ENCODE peak calls at places on chromosome 14, in six cellular contexts. L, B, H, G, A and I are unnamed samples.

GRCh38 chr14:104865069-104865630 is at the start of gene CEP170B:
- DNase-seq in A (no peak), L (no peak), B (peak; percentile 85), G (no peak), H (peak; percentile 87), I (peak; percentile 71)

GRCh38 chr14:26621807-26622560 is 24.2 kb upstream of the NOVA1 start:
- DNase-seq in A (no peak), H (no peak), L (no peak), B (no peak), G (no peak), I (no peak)

GRCh38 chr14:68816183-68816942 is 23.5 kb upstream of the ZFP36L1 start:
- DNase-seq in B (peak; percentile 91), A (no peak), L (peak; percentile 63), G (peak; percentile 99), H (peak; percentile 93), I (peak; percentile 92)

GRCh38 chr14:30559638-30560071 is 697 bp downstream of the G2E3 start:
- DNase-seq in A (no peak), H (peak; percentile 7), G (no peak), L (peak; percentile 64), B (peak; percentile 15), I (no peak)

GRCh38 chr14:100586153-100586519 is 1.1 kb downstream of the BEGAIN start:
- DNase-seq in G (no peak), B (no peak), L (no peak), A (no peak), H (no peak), I (no peak)

GRCh38 chr14:91256661-91257060 is 12.2 kb upstream of the GPR68 start:
- DNase-seq in A (no peak), B (no peak), H (no peak), G (no peak), L (no peak), I (no peak)

GRCh38 chr14:82778008-82778407 is 1244.4 kb upstream of the SEL1L start:
- DNase-seq in A (no peak), G (no peak), B (no peak), H (no peak), L (no peak), I (no peak)

GRCh38 chr14:100907240-100907639 is 3.7 kb upstream of the RTL1 start:
- DNase-seq in B (no peak), L (no peak), H (no peak), A (no peak), G (no peak), I (no peak)

GRCh38 chr14:50839048-50839447 is 8.1 kb upstream of the NIN start:
- DNase-seq in L (peak; percentile 87), G (no peak), A (no peak), H (no peak), B (no peak), I (no peak)

GRCh38 chr14:89477391-89477790 is 60.4 kb upstream of the FOXN3 start:
- DNase-seq in H (no peak), G (no peak), L (no peak), A (no peak), B (no peak), I (no peak)

GRCh38 chr14:56810850-56811595 is 744 bp upstream of the OTX2 start:
- DNase-seq in B (no peak), H (no peak), G (peak; percentile 63), L (no peak), A (no peak), I (no peak)

GRCh38 chr14:91228112-91229004 is 16.1 kb downstream of the GPR68 start:
- DNase-seq in B (peak; percentile 48), G (peak; percentile 70), L (no peak), A (peak; percentile 86), H (peak; percentile 58), I (peak; percentile 75)

GRCh38 chr14:24241829-24242443 is 487 bp downstream of the TINF2 start:
- DNase-seq in A (no peak), B (peak; percentile 95), H (peak; percentile 95), G (peak; percentile 94), L (peak; percentile 97), I (peak; percentile 98)

GRCh38 chr14:105475916-105476845 is 1.6 kb downstream of the CRIP2 start:
- DNase-seq in B (no peak), H (no peak), A (no peak), L (peak; percentile 57), G (no peak), I (no peak)

GRCh38 chr14:45793081-45793480 is 540.1 kb upstream of the MIS18BP1 start:
- DNase-seq in A (no peak), G (no peak), B (no peak), L (peak; percentile 55), H (no peak), I (no peak)

GRCh38 chr14:80906946-80907345 is 34.6 kb downstream of the CEP128 start:
- DNase-seq in A (no peak), B (no peak), G (no peak), L (no peak), H (no peak), I (no peak)

GRCh38 chr14:58077621-58078020 is 74.4 kb downstream of the ARMH4 start:
- DNase-seq in H (no peak), B (no peak), L (no peak), A (no peak), G (no peak), I (no peak)

GRCh38 chr14:64646103-64646502 is 58.1 kb upstream of the PLEKHG3 start:
- DNase-seq in A (no peak), B (no peak), H (no peak), L (no peak), G (no peak), I (no peak)

GRCh38 chr14:52185178-52185577 is 82.3 kb upstream of the PTGDR start:
- DNase-seq in A (no peak), H (no peak), L (no peak), G (no peak), B (no peak), I (no peak)

GRCh38 chr14:79540394-79540793 is 670.9 kb downstream of the DIO2 start:
- DNase-seq in L (no peak), G (no peak), A (no peak), H (no peak), B (no peak), I (no peak)

GRCh38 chr14:80127466-80127865 is 83.8 kb downstream of the DIO2 start:
- DNase-seq in G (no peak), L (no peak), B (no peak), H (no peak), A (no peak), I (no peak)

GRCh38 chr14:25090716-25091454 is 40.9 kb upstream of the STXBP6 start:
- DNase-seq in H (no peak), G (no peak), B (no peak), A (no peak), L (no peak), I (no peak)

GRCh38 chr14:80055912-80056801 is 155.1 kb downstream of the DIO2 start:
- DNase-seq in G (peak; percentile 58), B (peak; percentile 2), A (no peak), L (peak; percentile 16), H (no peak), I (no peak)

GRCh38 chr14:103699261-103699661 is 16.0 kb downstream of the XRCC3 start:
- DNase-seq in A (no peak), L (no peak), G (no peak), B (no peak), H (no peak), I (no peak)

GRCh38 chr14:103699901-103700752 is 15.1 kb downstream of the XRCC3 start:
- DNase-seq in L (no peak), H (no peak), B (no peak), G (no peak), A (no peak), I (no peak)

GRCh38 chr14:103697196-103697595 is 18.1 kb downstream of the XRCC3 start:
- DNase-seq in B (no peak), L (no peak), H (no peak), G (no peak), A (no peak), I (no peak)

GRCh38 chr14:103697601-103698379 is 17.5 kb downstream of the XRCC3 start:
- DNase-seq in G (no peak), B (no peak), H (no peak), L (no peak), A (no peak), I (no peak)

GRCh38 chr14:103698380-103699260 is 16.6 kb downstream of the XRCC3 start:
- DNase-seq in G (no peak), B (no peak), L (no peak), H (no peak), A (no peak), I (no peak)
- TF ChIP-seq POLR2A in G (peak; percentile 55), B (no peak), L (no peak), H (peak; percentile 41), A (peak; percentile 70), I (peak; percentile 16)

DNA sequence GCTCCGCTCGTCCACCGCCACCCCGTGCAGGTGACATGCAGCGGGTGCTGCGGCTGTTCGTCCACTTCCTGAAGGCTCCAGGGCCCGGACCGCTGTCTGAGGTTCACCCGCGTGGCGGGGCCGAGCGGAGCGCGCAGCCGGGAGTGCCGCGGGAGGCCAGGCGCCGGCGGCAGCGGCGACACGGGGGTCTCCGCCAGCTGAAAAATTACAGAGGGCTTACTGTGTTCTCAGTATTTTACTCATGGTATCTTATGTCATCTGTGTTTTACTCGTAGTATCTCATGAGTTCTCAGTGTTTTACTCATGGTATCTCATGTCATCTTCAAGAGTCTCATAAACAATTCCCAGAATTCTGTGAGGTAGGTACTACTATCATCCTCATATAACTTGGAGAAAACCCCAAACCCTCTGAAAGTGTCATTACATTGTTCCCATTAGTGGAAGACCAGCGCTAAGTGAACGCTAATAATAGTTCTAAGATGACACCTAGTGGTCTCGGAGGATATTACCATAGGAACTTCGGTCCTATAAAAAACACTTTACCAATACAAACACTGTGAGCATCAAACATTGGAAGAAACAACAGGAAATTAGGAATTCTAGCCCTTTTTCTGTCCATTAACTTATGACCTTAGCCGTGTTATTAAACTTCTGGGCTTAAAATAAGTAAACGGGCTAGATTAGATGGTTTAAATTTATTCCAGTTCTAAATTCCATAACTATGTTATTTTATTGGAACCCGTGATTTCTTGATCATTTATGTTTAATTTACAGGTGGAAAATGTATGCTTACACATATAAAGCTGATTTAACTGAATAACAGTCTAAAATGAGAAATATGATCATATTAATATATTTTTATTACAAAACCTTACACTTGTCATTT is 32.4 kb downstream of the AK7 start:
- DNase-seq in B (peak; percentile 32), A (peak; percentile 45), L (peak; percentile 71), H (peak; percentile 28), G (no peak), I (peak; percentile 17)
- TF ChIP-seq POLR2AphosphoS5 in B (no peak), A (no peak), L (no peak), H (no peak), G (no peak), I (no peak)

GRCh38 chr14:70904376-70904775 is 2.9 kb upstream of the PCNX1 start:
- DNase-seq in A (no peak), H (no peak), B (no peak), L (no peak), G (no peak), I (no peak)
- TF ChIP-seq TAF1 in A (no peak), H (no peak), B (no peak), L (no peak), G (no peak), I (no peak)

GRCh38 chr14:99562848-99563748 is 40.9 kb downstream of the CCDC85C start:
- DNase-seq in A (no peak), G (peak; percentile 92), B (peak; percentile 43), H (no peak), L (peak; percentile 84), I (no peak)

GRCh38 chr14:99559286-99559990 is 44.6 kb downstream of the CCDC85C start:
- DNase-seq in G (no peak), B (no peak), H (no peak), L (no peak), A (no peak), I (no peak)

GRCh38 chr14:99561827-99562226 is 42.2 kb downstream of the CCDC85C start:
- DNase-seq in B (no peak), H (no peak), L (no peak), G (no peak), A (no peak), I (no peak)

GRCh38 chr14:99560403-99560802 is 43.6 kb downstream of the CCDC85C start:
- DNase-seq in L (no peak), G (no peak), A (no peak), B (no peak), H (no peak), I (no peak)

GRCh38 chr14:99560946-99561683 is 42.9 kb downstream of the CCDC85C start:
- DNase-seq in A (no peak), L (no peak), B (no peak), H (no peak), G (no peak), I (no peak)
- TF ChIP-seq POLR2A in A (no peak), L (no peak), B (no peak), H (no peak), G (no peak), I (no peak)